ENCODE peak calls at places on chromosomes 6 and 20, in four cellular contexts. One of them, this sample, is unnamed.
A peak's percentile ranks its signal among the peaks of the same experiment; 100 is the strongest.

GRCh38 chr6:30845183-30845582 is 39.1 kb upstream of the DDR1 start:
- DNase-seq in heart left ventricle: no peak
- DNase-seq in NCI-H2227 treated with DMSO at 0.1 percent for 48 hours: no peak
- DNase-seq in pons: no peak
- DNase-seq in this sample: no peak

GRCh38 chr6:81977488-81977887 is 225.0 kb upstream of the TENT5A start:
- DNase-seq in NCI-H2227 treated with DMSO at 0.1 percent for 48 hours: no peak
- DNase-seq in pons: no peak
- DNase-seq in heart left ventricle: no peak
- DNase-seq in this sample: no peak

GRCh38 chr6:133778414-133778813 is 110.5 kb upstream of the TCF21 start:
- DNase-seq in heart left ventricle: no peak
- DNase-seq in pons: no peak
- DNase-seq in NCI-H2227 treated with DMSO at 0.1 percent for 48 hours: no peak
- DNase-seq in this sample: no peak

GRCh38 chr6:148389917-148390316 is 47.3 kb downstream of the SASH1 start:
- DNase-seq in NCI-H2227 treated with DMSO at 0.1 percent for 48 hours: no peak
- DNase-seq in pons: no peak
- DNase-seq in heart left ventricle: no peak
- DNase-seq in this sample: no peak

GRCh38 chr20:33635341-33635740 is 26.8 kb upstream of the C20orf144 start:
- DNase-seq in heart left ventricle: no peak
- DNase-seq in NCI-H2227 treated with DMSO at 0.1 percent for 48 hours: peak; percentile 64
- DNase-seq in pons: no peak
- DNase-seq in this sample: no peak

GRCh38 chr6:52503344-52503747 is 73.5 kb downstream of the TRAM2 start:
- DNase-seq in pons: no peak
- DNase-seq in NCI-H2227 treated with DMSO at 0.1 percent for 48 hours: no peak
- DNase-seq in heart left ventricle: no peak
- DNase-seq in this sample: no peak

GRCh38 chr6:33622456-33623431 is 1.6 kb downstream of the ITPR3 start:
- DNase-seq in heart left ventricle: no peak
- DNase-seq in pons: no peak
- DNase-seq in NCI-H2227 treated with DMSO at 0.1 percent for 48 hours: no peak
- DNase-seq in this sample: peak; percentile 50

GRCh38 chr6:34273242-34273805 is 24.5 kb upstream of the SMIM29 start:
- DNase-seq in NCI-H2227 treated with DMSO at 0.1 percent for 48 hours: no peak
- DNase-seq in heart left ventricle: peak; percentile 78
- DNase-seq in pons: no peak
- DNase-seq in this sample: peak; percentile 45

GRCh38 chr6:19413323-19413722 is 423.8 kb upstream of the ID4 start:
- DNase-seq in NCI-H2227 treated with DMSO at 0.1 percent for 48 hours: no peak
- DNase-seq in heart left ventricle: no peak
- DNase-seq in pons: no peak
- DNase-seq in this sample: no peak

GRCh38 chr6:30361661-30362060 is 16.7 kb downstream of the RPP21 start:
- DNase-seq in pons: no peak
- DNase-seq in heart left ventricle: no peak
- DNase-seq in NCI-H2227 treated with DMSO at 0.1 percent for 48 hours: no peak
- DNase-seq in this sample: no peak

GRCh38 chr20:16066571-16066970 is 506.7 kb downstream of the KIF16B start:
- DNase-seq in heart left ventricle: no peak
- DNase-seq in pons: no peak
- DNase-seq in NCI-H2227 treated with DMSO at 0.1 percent for 48 hours: no peak
- DNase-seq in this sample: no peak

GRCh38 chr6:6678185-6678671 is 89.7 kb downstream of the LY86 start:
- DNase-seq in pons: no peak
- DNase-seq in NCI-H2227 treated with DMSO at 0.1 percent for 48 hours: no peak
- DNase-seq in heart left ventricle: no peak
- DNase-seq in this sample: no peak

GRCh38 chr6:21003780-21004541 is 469.7 kb downstream of the CDKAL1 start:
- DNase-seq in NCI-H2227 treated with DMSO at 0.1 percent for 48 hours: no peak
- DNase-seq in heart left ventricle: no peak
- DNase-seq in pons: no peak
- DNase-seq in this sample: no peak

GRCh38 chr20:57464642-57465211 is 60.2 kb downstream of the CTCFL start:
- DNase-seq in heart left ventricle: no peak
- DNase-seq in NCI-H2227 treated with DMSO at 0.1 percent for 48 hours: no peak
- DNase-seq in pons: no peak
- DNase-seq in this sample: no peak

GRCh38 chr20:52469143-52469542 is 277.6 kb upstream of the ZFP64 start:
- DNase-seq in NCI-H2227 treated with DMSO at 0.1 percent for 48 hours: no peak
- DNase-seq in heart left ventricle: no peak
- DNase-seq in pons: peak; percentile 4
- DNase-seq in this sample: no peak

GRCh38 chr6:113412589-113413367 is 444.4 kb upstream of the MARCKS start:
- DNase-seq in heart left ventricle: no peak
- DNase-seq in pons: no peak
- DNase-seq in NCI-H2227 treated with DMSO at 0.1 percent for 48 hours: no peak
- DNase-seq in this sample: no peak

GRCh38 chr20:25195962-25196700 is 619 bp downstream of the ENTPD6 start:
- DNase-seq in heart left ventricle: no peak
- DNase-seq in NCI-H2227 treated with DMSO at 0.1 percent for 48 hours: no peak
- DNase-seq in pons: no peak
- DNase-seq in this sample: no peak

GRCh38 chr6:76026101-76026500 is 46.4 kb downstream of the IMPG1 start:
- DNase-seq in pons: no peak
- DNase-seq in heart left ventricle: no peak
- DNase-seq in NCI-H2227 treated with DMSO at 0.1 percent for 48 hours: no peak
- DNase-seq in this sample: no peak

GRCh38 chr20:50746138-50746940 is 15.0 kb downstream of the PARD6B start:
- DNase-seq in pons: peak; percentile 30
- DNase-seq in heart left ventricle: no peak
- DNase-seq in NCI-H2227 treated with DMSO at 0.1 percent for 48 hours: no peak
- DNase-seq in this sample: peak; percentile 7

GRCh38 chr6:39333626-39334025 is 11.1 kb upstream of the KCNK16 start:
- DNase-seq in heart left ventricle: no peak
- DNase-seq in pons: no peak
- DNase-seq in NCI-H2227 treated with DMSO at 0.1 percent for 48 hours: no peak
- DNase-seq in this sample: no peak

GRCh38 chr6:158758941-158759479 is 60.2 kb downstream of the EZR start:
- DNase-seq in NCI-H2227 treated with DMSO at 0.1 percent for 48 hours: no peak
- DNase-seq in pons: no peak
- DNase-seq in heart left ventricle: no peak
- DNase-seq in this sample: no peak

GRCh38 chr6:42604150-42604549 is 40.3 kb downstream of the UBR2 start:
- DNase-seq in NCI-H2227 treated with DMSO at 0.1 percent for 48 hours: no peak
- DNase-seq in pons: no peak
- DNase-seq in heart left ventricle: no peak
- DNase-seq in this sample: no peak

GRCh38 chr20:10438217-10438616 is 3.1 kb downstream of the SLX4IP start:
- DNase-seq in NCI-H2227 treated with DMSO at 0.1 percent for 48 hours: no peak
- DNase-seq in heart left ventricle: no peak
- DNase-seq in pons: no peak
- DNase-seq in this sample: no peak

GRCh38 chr6:3849681-3850450 is 693 bp downstream of the FAM50B start:
- DNase-seq in NCI-H2227 treated with DMSO at 0.1 percent for 48 hours: no peak
- DNase-seq in pons: no peak
- DNase-seq in heart left ventricle: no peak
- DNase-seq in this sample: no peak

GRCh38 chr6:150368762-150369161 is at the start of gene IYD:
- DNase-seq in NCI-H2227 treated with DMSO at 0.1 percent for 48 hours: no peak
- DNase-seq in pons: no peak
- DNase-seq in heart left ventricle: no peak
- DNase-seq in this sample: peak; percentile 46

GRCh38 chr6:38134704-38135088 is 315.2 kb downstream of the ZFAND3 start:
- DNase-seq in pons: peak; percentile 51
- DNase-seq in heart left ventricle: no peak
- DNase-seq in NCI-H2227 treated with DMSO at 0.1 percent for 48 hours: no peak
- DNase-seq in this sample: no peak

GRCh38 chr6:12163744-12164507 is 126.2 kb upstream of the EDN1 start:
- DNase-seq in pons: no peak
- DNase-seq in heart left ventricle: no peak
- DNase-seq in NCI-H2227 treated with DMSO at 0.1 percent for 48 hours: no peak
- DNase-seq in this sample: no peak

GRCh38 chr6:129766959-129767728 is 57.2 kb upstream of the ARHGAP18 start:
- DNase-seq in pons: no peak
- DNase-seq in NCI-H2227 treated with DMSO at 0.1 percent for 48 hours: peak; percentile 73
- DNase-seq in heart left ventricle: no peak
- DNase-seq in this sample: no peak

GRCh38 chr6:43707269-43707668 is 19.7 kb upstream of the MRPS18A start:
- DNase-seq in heart left ventricle: no peak
- DNase-seq in NCI-H2227 treated with DMSO at 0.1 percent for 48 hours: no peak
- DNase-seq in pons: no peak
- DNase-seq in this sample: no peak

GRCh38 chr6:27863962-27864905 is 48.0 kb downstream of the OR2B2 start:
- DNase-seq in pons: no peak
- DNase-seq in NCI-H2227 treated with DMSO at 0.1 percent for 48 hours: no peak
- DNase-seq in heart left ventricle: no peak
- DNase-seq in this sample: no peak

GRCh38 chr6:170090561-170090960 is 200.3 kb downstream of the DLL1 start:
- DNase-seq in NCI-H2227 treated with DMSO at 0.1 percent for 48 hours: no peak
- DNase-seq in pons: no peak
- DNase-seq in heart left ventricle: no peak
- DNase-seq in this sample: no peak

GRCh38 chr6:5569491-5569890 is 308.2 kb downstream of the FARS2 start:
- DNase-seq in pons: no peak
- DNase-seq in NCI-H2227 treated with DMSO at 0.1 percent for 48 hours: no peak
- DNase-seq in heart left ventricle: no peak
- DNase-seq in this sample: no peak

GRCh38 chr20:64277571-64278318 is 22.2 kb downstream of the PCMTD2 start:
- DNase-seq in NCI-H2227 treated with DMSO at 0.1 percent for 48 hours: no peak
- DNase-seq in pons: no peak
- DNase-seq in heart left ventricle: no peak
- DNase-seq in this sample: no peak

GRCh38 chr6:38671885-38672467 is 31.0 kb downstream of the GLO1 start:
- DNase-seq in NCI-H2227 treated with DMSO at 0.1 percent for 48 hours: peak; percentile 68
- DNase-seq in heart left ventricle: no peak
- DNase-seq in pons: peak; percentile 65
- DNase-seq in this sample: peak; percentile 33

GRCh38 chr6:73675466-73676098 is 20.4 kb upstream of the CD109 start:
- DNase-seq in NCI-H2227 treated with DMSO at 0.1 percent for 48 hours: peak; percentile 55
- DNase-seq in heart left ventricle: peak; percentile 70
- DNase-seq in pons: peak; percentile 87
- DNase-seq in this sample: peak; percentile 80

This sample was measured in lung.